ENCODE peak calls at places on chromosomes 5 and 9, in six cellular contexts. D is germinal center; R is right lobe of liver; C is stimulated activated CD4-positive, alpha-beta T cell treated with anti-CD3 and anti-CD28 coated beads, Interleukin-12 subunit alpha, Interleukin-12 subunit beta, amount 100 ng/mL, for 48 hours; S is H54; B is stimulated activated naive CD8-positive, alpha-beta T cell treated with anti-CD3 and anti-CD28 coated beads, Interleukin-15, Interleukin-2, amounts not matched to agents 100 U/mL and 50 U/mL, for 24 hours. X is an unnamed sample.

GRCh38 chr5:135214897-135215616 is 181.0 kb upstream of the PITX1 start:
- DNase-seq in C (no peak), R (no peak), B (no peak), S (no peak), D (no peak), X (no peak)

GRCh38 chr5:59038169-59039002 is 455.5 kb downstream of the RAB3C start:
- DNase-seq in D (peak; percentile 17), C (no peak), R (peak; percentile 44), B (no peak), S (no peak), X (no peak)

GRCh38 chr5:114055810-114056476 is 305.9 kb upstream of the KCNN2 start:
- DNase-seq in S (no peak), R (no peak), C (no peak), D (no peak), B (no peak), X (peak; percentile 41)

GRCh38 chr9:82670000-82670399 is 392.9 kb downstream of the RASEF start:
- DNase-seq in R (no peak), D (no peak), S (no peak), B (no peak), C (no peak), X (no peak)

GRCh38 chr5:151958111-151958510 is 33.5 kb upstream of the GLRA1 start:
- DNase-seq in R (no peak), B (no peak), D (no peak), C (no peak), S (no peak), X (no peak)

GRCh38 chr9:33112099-33112498 is 35.6 kb upstream of the SMU1 start:
- DNase-seq in R (no peak), S (no peak), B (no peak), C (no peak), D (no peak), X (no peak)

GRCh38 chr5:152505442-152506042 is 100.5 kb upstream of the NMUR2 start:
- DNase-seq in C (no peak), B (peak; percentile 51), D (peak; percentile 15), S (peak; percentile 7), R (no peak), X (peak; percentile 60)

GRCh38 chr5:78509145-78509865 is 139.3 kb downstream of the LHFPL2 start:
- DNase-seq in R (no peak), C (no peak), B (peak; percentile 8), S (no peak), D (no peak), X (peak; percentile 49)

GRCh38 chr5:5351288-5352089 is 71.0 kb upstream of the ICE1 start:
- DNase-seq in R (no peak), D (no peak), B (no peak), C (no peak), S (peak; percentile 91), X (no peak)

GRCh38 chr5:35672995-35673394 is 55.3 kb downstream of the SPEF2 start:
- DNase-seq in D (no peak), R (no peak), C (no peak), S (no peak), B (peak; percentile 32), X (no peak)

GRCh38 chr5:174900176-174900692 is 175.9 kb downstream of the MSX2 start:
- DNase-seq in R (no peak), S (no peak), C (no peak), B (no peak), D (no peak), X (no peak)

GRCh38 chr9:73116030-73116429 is 35.6 kb upstream of the ANXA1 start:
- DNase-seq in C (no peak), S (peak; percentile 37), R (no peak), D (no peak), B (no peak), X (no peak)

GRCh38 chr5:131212471-131213021 is 41.8 kb downstream of the LYRM7 start:
- DNase-seq in S (no peak), R (no peak), B (no peak), D (peak; percentile 36), C (no peak), X (no peak)

GRCh38 chr5:75601996-75602395 is 9.3 kb upstream of the ANKDD1B start:
- DNase-seq in R (no peak), B (no peak), D (no peak), C (no peak), S (peak; percentile 50), X (no peak)

GRCh38 chr9:129391215-129391614 is 213.2 kb upstream of the IER5L start:
- DNase-seq in D (no peak), R (no peak), B (no peak), S (no peak), C (no peak), X (no peak)

GRCh38 chr9:86511614-86512360 is 157.6 kb upstream of the TUT7 start:
- DNase-seq in C (no peak), B (no peak), R (no peak), D (no peak), S (no peak), X (peak; percentile 38)

GRCh38 chr9:131524578-131525315 is 6.3 kb downstream of the UCK1 start:
- DNase-seq in B (no peak), R (no peak), S (no peak), D (no peak), C (no peak), X (no peak)

GRCh38 chr5:143374496-143375217 is 28.8 kb downstream of the NR3C1 start:
- DNase-seq in B (no peak), C (no peak), D (no peak), R (no peak), S (no peak), X (no peak)

GRCh38 chr9:95645992-95646391 is 129.2 kb upstream of the PTCH1 start:
- DNase-seq in B (no peak), S (no peak), R (no peak), C (no peak), D (no peak), X (no peak)

GRCh38 chr5:36875051-36875788 is 1.3 kb upstream of the NIPBL start:
- DNase-seq in C (peak; percentile 29), D (peak; percentile 16), R (peak; percentile 60), S (peak; percentile 26), B (peak; percentile 65), X (peak; percentile 45)

GRCh38 chr5:173778152-173778782 is 109.9 kb upstream of the CPEB4 start:
- DNase-seq in D (no peak), R (no peak), C (no peak), S (no peak), B (no peak), X (no peak)

GRCh38 chr9:6681957-6682501 is 36.5 kb upstream of the GLDC start:
- DNase-seq in S (no peak), C (no peak), D (no peak), R (no peak), B (peak; percentile 17), X (no peak)

GRCh38 chr5:73370620-73371583 is 77.7 kb downstream of the FOXD1 start:
- DNase-seq in B (no peak), D (no peak), R (no peak), C (no peak), S (peak; percentile 70), X (no peak)

X was measured in glutamatergic neuron.